ENCODE peak calls at places on chromosomes 3 and 15, in six cellular contexts. I is activated CD8-positive, alpha-beta memory T cell treated with anti-CD3 and anti-CD28 coated beads for 48 hours; A is AG08396; R is NCI-H82; T is HCT116; H is activated CD8-positive, alpha-beta T cell treated with anti-CD3 and anti-CD28 coated beads for 36 hours. P is an unnamed sample.

GRCh38 chr3:128479558-128480086 is 12.9 kb upstream of the DNAJB8 start:
- DNase-seq in I (no peak), A (no peak), R (no peak), T (no peak), H (no peak), P (no peak)

GRCh38 chr3:17065315-17065714 is 180.6 kb downstream of the PLCL2 start:
- DNase-seq in I (no peak), A (no peak), R (no peak), T (no peak), H (no peak), P (no peak)

GRCh38 chr3:146274833-146275232 is 23.9 kb upstream of the PLSCR4 start:
- DNase-seq in I (no peak), A (peak), R (no peak), T (no peak), H (no peak), P (peak)

GRCh38 chr3:151881137-151881536 is 7.7 kb downstream of the SUCNR1 start:
- DNase-seq in I (no peak), A (no peak), R (no peak), T (no peak), H (no peak), P (no peak)

GRCh38 chr3:4720316-4721075 is 227.3 kb downstream of the ITPR1 start:
- DNase-seq in I (no peak), A (peak), R (peak), T (peak), H (peak), P (peak)

GRCh38 chr15:39621210-39621609 is 40.3 kb downstream of the THBS1 start:
- DNase-seq in I (no peak), A (no peak), R (peak), T (no peak), H (no peak), P (no peak)

GRCh38 chr15:51024735-51025453 is 69.8 kb downstream of the TNFAIP8L3 start:
- DNase-seq in I (no peak), A (no peak), R (peak), T (no peak), H (no peak), P (no peak)

GRCh38 chr3:36540898-36541518 is 160.7 kb downstream of the STAC start:
- DNase-seq in I (no peak), A (peak), R (peak), T (peak), H (no peak), P (peak)

GRCh38 chr3:23343509-23343908 is 140.4 kb downstream of the UBE2E2 start:
- DNase-seq in I (no peak), A (no peak), R (no peak), T (no peak), H (no peak), P (no peak)

GRCh38 chr3:76505202-76505875 is 534.6 kb upstream of the ROBO2 start:
- DNase-seq in I (no peak), A (no peak), R (no peak), T (no peak), H (no peak), P (no peak)

GRCh38 chr3:39141211-39141995 is 12.0 kb downstream of the CSRNP1 start:
- DNase-seq in I (no peak), A (peak), R (no peak), T (no peak), H (no peak), P (no peak)

GRCh38 chr3:11059090-11059798 is 66.7 kb downstream of the SLC6A1 start:
- DNase-seq in I (no peak), A (peak), R (peak), T (peak), H (peak), P (peak)